ENCODE peak calls at places on chromosomes 4 and X, in six cellular contexts. D is hypothalamus; F is fibroblast of mammary gland; V is colonic mucosa; N is lower lobe of right lung; R is naive thymus-derived CD8-positive, alpha-beta T cell. A is an unnamed sample.
A peak's percentile ranks its signal among the peaks of the same experiment; 100 is the strongest.

GRCh38 chr4:138438608-138439007 is 196.5 kb upstream of the SLC7A11 start:
- DNase-seq in V (no peak), D (no peak), F (no peak), N (no peak), R (no peak), A (no peak)

GRCh38 chr4:37978509-37978908 is 18.3 kb downstream of the PTTG2 start:
- DNase-seq in F (no peak), R (no peak), V (no peak), N (no peak), D (no peak), A (no peak)

GRCh38 chr4:33470805-33471204 is 2750.6 kb downstream of the PCDH7 start:
- DNase-seq in F (no peak), D (no peak), R (no peak), V (no peak), N (no peak), A (no peak)

GRCh38 chrX:18929775-18930174 is 54.1 kb downstream of the PHKA2 start:
- DNase-seq in N (no peak), D (no peak), R (no peak), F (no peak), V (no peak), A (no peak)

GRCh38 chrX:24890677-24891076 is 125.1 kb downstream of the ARX start:
- DNase-seq in N (no peak), D (no peak), F (no peak), V (no peak), R (no peak), A (no peak)

GRCh38 chr4:73707269-73707875 is 33.0 kb upstream of the CXCL8 start:
- DNase-seq in R (no peak), V (no peak), F (no peak), D (no peak), N (peak; percentile 35), A (no peak)

GRCh38 chr4:125315571-125316390 is 1.0 kb downstream of the FAT4 start:
- DNase-seq in D (peak; percentile 23), V (peak; percentile 23), N (peak; percentile 49), R (peak; percentile 9), F (peak; percentile 48), A (peak; percentile 24)

GRCh38 chrX:16658284-16658683 is 8.3 kb downstream of the S100G start:
- DNase-seq in D (no peak), V (no peak), N (no peak), F (peak; percentile 51), R (no peak), A (no peak)

GRCh38 chrX:151227637-151228036 is 51.3 kb downstream of the GPR50 start:
- DNase-seq in V (no peak), R (no peak), N (no peak), D (no peak), F (no peak), A (no peak)

GRCh38 chrX:75086731-75087195 is 69.3 kb downstream of the ABCB7 start:
- DNase-seq in N (no peak), F (peak; percentile 39), V (no peak), D (no peak), R (no peak), A (no peak)

GRCh38 chr4:7773401-7774187 is 166.1 kb downstream of the AFAP1 start:
- DNase-seq in D (no peak), N (peak; percentile 27), V (peak; percentile 64), R (no peak), F (no peak), A (no peak)

GRCh38 chr4:98293089-98293887 is 32.1 kb downstream of the RAP1GDS1 start:
- DNase-seq in R (no peak), D (no peak), N (no peak), V (no peak), F (no peak), A (no peak)

GRCh38 chrX:37603938-37604409 is 32.5 kb downstream of the LANCL3 start:
- DNase-seq in D (no peak), F (no peak), V (no peak), R (no peak), N (no peak), A (no peak)

GRCh38 chrX:47483310-47484268 is 567 bp upstream of the ZNF41 start:
- DNase-seq in F (peak; percentile 41), N (peak; percentile 44), R (peak; percentile 2), D (peak; percentile 0), V (peak; percentile 34), A (no peak)

GRCh38 chr4:186190456-186191265 is 706 bp upstream of the CYP4V2 start:
- DNase-seq in D (peak; percentile 77), F (peak; percentile 18), N (no peak), V (peak; percentile 53), R (peak; percentile 66), A (peak; percentile 57)

GRCh38 chr4:187363453-187363852 is 632.1 kb upstream of the ZFP42 start:
- DNase-seq in R (no peak), V (no peak), N (no peak), D (no peak), F (no peak), A (no peak)

GRCh38 chr4:146520894-146521542 is 722 bp downstream of the SLC10A7 start:
- DNase-seq in D (no peak), R (peak; percentile 33), N (no peak), F (peak; percentile 63), V (peak; percentile 67), A (peak; percentile 37)

GRCh38 chr4:184937745-184938144 is 80.5 kb upstream of the HELT start:
- DNase-seq in V (peak; percentile 20), R (no peak), N (no peak), F (peak; percentile 4), D (no peak), A (no peak)

GRCh38 chr4:125624951-125625350 is 310.2 kb downstream of the FAT4 start:
- DNase-seq in F (no peak), D (no peak), V (no peak), N (no peak), R (no peak), A (no peak)

GRCh38 chr4:101259876-101260275 is 87.5 kb downstream of the PPP3CA start:
- DNase-seq in N (no peak), R (no peak), V (no peak), F (peak; percentile 39), D (no peak), A (no peak)

GRCh38 chr4:101199507-101200285 is 147.6 kb downstream of the PPP3CA start:
- DNase-seq in F (peak; percentile 90), R (no peak), D (no peak), V (no peak), N (no peak), A (no peak)

GRCh38 chr4:57154191-57154590 is 44.0 kb upstream of the IGFBP7 start:
- DNase-seq in N (no peak), V (no peak), D (no peak), R (no peak), F (no peak), A (no peak)

GRCh38 chr4:118326585-118326984 is 26.2 kb downstream of the PRSS12 start:
- DNase-seq in D (no peak), R (no peak), N (no peak), V (no peak), F (no peak), A (no peak)

GRCh38 chr4:4421356-4421755 is 34.5 kb downstream of the NSG1 start:
- DNase-seq in F (no peak), N (no peak), D (no peak), R (no peak), V (no peak), A (no peak)

GRCh38 chr4:174869334-174869733 is 40.3 kb upstream of the GLRA3 start:
- DNase-seq in R (no peak), N (no peak), F (peak; percentile 37), V (no peak), D (no peak), A (no peak)

GRCh38 chr4:14700083-14700482 is 302.2 kb upstream of the CPEB2 start:
- DNase-seq in D (no peak), R (no peak), N (no peak), F (peak; percentile 7), V (no peak), A (no peak)

GRCh38 chrX:20693071-20693470 is 426.4 kb upstream of the RPS6KA3 start:
- DNase-seq in R (no peak), N (no peak), F (peak; percentile 80), V (no peak), D (no peak), A (no peak)

GRCh38 chr4:145619639-145619996 is 433 bp downstream of the MMAA start:
- DNase-seq in D (no peak), V (peak; percentile 80), R (no peak), N (peak; percentile 60), F (peak; percentile 52), A (no peak)

GRCh38 chr4:25258980-25259578 is 25.2 kb downstream of the PI4K2B start:
- DNase-seq in D (no peak), R (no peak), V (no peak), F (peak; percentile 70), N (no peak), A (no peak)

GRCh38 chr4:22686156-22686555 is 6.6 kb upstream of the GBA3 start:
- DNase-seq in R (no peak), N (no peak), D (no peak), F (peak; percentile 1), V (no peak), A (no peak)

GRCh38 chrX:72381439-72382198 is 75.9 kb upstream of the CITED1 start:
- DNase-seq in N (no peak), F (peak; percentile 17), R (no peak), V (no peak), D (no peak), A (no peak)

GRCh38 chr4:158775091-158775651 is 6.3 kb downstream of the FNIP2 start:
- DNase-seq in F (peak; percentile 73), N (no peak), V (peak; percentile 56), R (no peak), D (no peak), A (no peak)

GRCh38 chr4:140019619-140020367 is 134.2 kb downstream of the MAML3 start:
- DNase-seq in N (no peak), F (no peak), R (no peak), V (peak; percentile 41), D (no peak), A (no peak)

GRCh38 chr4:523601-524000 is 24.6 kb downstream of the PIGG start:
- DNase-seq in R (no peak), D (no peak), F (no peak), V (no peak), N (no peak), A (no peak)

GRCh38 chrX:46665232-46666162 is 91.9 kb downstream of the CHST7 start:
- DNase-seq in R (no peak), F (peak; percentile 50), V (no peak), N (no peak), D (no peak), A (no peak)

GRCh38 chrX:119272882-119273806 is 37.1 kb downstream of the PGRMC1 start:
- DNase-seq in D (no peak), V (peak; percentile 79), N (peak; percentile 52), F (peak; percentile 52), R (no peak), A (peak; percentile 60)

GRCh38 chr4:58566260-58566659 is 1456.1 kb upstream of the IGFBP7 start:
- DNase-seq in V (no peak), R (no peak), N (no peak), F (no peak), D (no peak), A (no peak)

GRCh38 chr4:36243355-36244256 is 708 bp downstream of the ARAP2 start:
- DNase-seq in V (peak; percentile 64), N (peak; percentile 74), F (peak; percentile 20), D (peak; percentile 39), R (no peak), A (peak; percentile 25)

GRCh38 chr4:146522862-146523205 is 1.1 kb upstream of the SLC10A7 start:
- DNase-seq in R (peak; percentile 51), N (no peak), F (peak; percentile 20), D (no peak), V (no peak), A (peak; percentile 31)